ENCODE peak calls at places on chromosomes 6 and 20, in five cellular contexts. N, A, V, Z and G are unnamed samples.

GRCh38 chr20:62887147-62887859 is 25.7 kb upstream of the TCFL5 start:
- DNase-seq in A (peak; percentile 29), Z (no peak), V (peak; percentile 66), N (no peak), G (no peak)

GRCh38 chr6:151229401-151230276 is 10.1 kb upstream of the AKAP12 start:
- DNase-seq in A (no peak), N (no peak), Z (peak; percentile 71), V (no peak), G (no peak)

GRCh38 chr20:36579996-36580545 is 6.7 kb downstream of the TGIF2 start:
- DNase-seq in V (no peak), Z (no peak), N (no peak), A (no peak), G (no peak)

GRCh38 chr20:63350597-63351379 is 10.4 kb downstream of the CHRNA4 start:
- DNase-seq in A (no peak), N (no peak), V (no peak), Z (no peak), G (no peak)

GRCh38 chr6:12381587-12381986 is 91.4 kb downstream of the EDN1 start:
- DNase-seq in N (no peak), Z (no peak), A (no peak), V (no peak), G (no peak)

GRCh38 chr20:7656662-7657061 is 283.6 kb downstream of the HAO1 start:
- DNase-seq in N (no peak), V (no peak), Z (peak; percentile 27), A (no peak), G (no peak)

GRCh38 chr20:2005831-2006426 is 12.1 kb upstream of the PDYN start:
- DNase-seq in N (peak; percentile 56), Z (peak; percentile 91), V (peak; percentile 62), A (peak; percentile 39), G (no peak)

GRCh38 chr20:22491188-22491500 is 93.2 kb downstream of the FOXA2 start:
- DNase-seq in Z (no peak), A (no peak), N (no peak), V (no peak), G (no peak)

GRCh38 chr20:57210054-57210910 is 56.2 kb downstream of the BMP7 start:
- DNase-seq in V (no peak), Z (no peak), N (no peak), A (no peak), G (no peak)

GRCh38 chr20:14415492-14415891 is 78.1 kb upstream of the FLRT3 start:
- DNase-seq in V (no peak), Z (no peak), A (no peak), N (no peak), G (no peak)

GRCh38 chr20:42152570-42152969 is 534.4 kb upstream of the CHD6 start:
- DNase-seq in Z (no peak), A (no peak), N (no peak), V (no peak), G (no peak)

GRCh38 chr20:47451602-47451904 is 50.1 kb upstream of the NCOA3 start:
- DNase-seq in Z (no peak), V (no peak), N (no peak), A (no peak), G (no peak)
- H3K27ac ChIP-seq in Z (peak overlapping the region; percentile 19), V (no peak overlapping the region), N (peak overlapping the region; percentile 56), A (no peak overlapping the region), G (no peak overlapping the region)

DNA sequence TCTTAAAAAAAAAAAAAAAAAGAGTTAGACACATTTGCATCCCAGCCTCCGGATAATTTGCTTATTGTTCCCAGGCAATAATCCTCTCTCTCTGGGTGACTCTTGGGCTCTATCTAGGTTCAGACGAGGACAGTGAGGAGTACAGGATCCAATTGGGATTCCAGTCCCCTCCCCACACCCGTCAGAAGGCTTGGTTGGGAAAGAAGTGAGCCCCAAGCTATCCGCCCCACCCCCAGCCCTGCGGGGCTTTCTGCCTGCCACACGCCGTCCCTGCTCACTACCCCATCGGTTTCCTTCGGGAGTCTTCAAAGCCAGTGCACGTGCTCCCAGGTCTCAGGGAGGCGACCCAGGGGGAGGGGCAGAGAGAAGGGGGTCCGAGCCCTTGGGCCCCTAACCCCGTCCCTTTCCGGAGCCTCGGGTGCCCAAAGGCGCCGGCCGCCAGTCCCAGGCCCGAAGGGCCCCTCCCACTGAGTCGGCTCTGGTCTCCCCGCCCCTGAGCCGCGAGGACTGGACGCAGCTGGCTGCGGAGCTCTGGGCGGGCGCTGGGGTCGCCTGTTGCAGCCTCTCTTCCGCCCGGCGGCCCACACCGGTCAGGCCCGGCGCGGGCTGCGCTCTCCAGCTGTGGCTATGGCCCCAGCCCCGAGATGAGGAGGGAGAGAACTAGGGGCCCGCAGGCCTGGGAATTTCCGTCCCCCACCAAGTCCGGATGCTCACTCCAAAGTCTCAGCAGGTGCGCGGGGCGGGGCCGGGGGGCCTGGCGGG is 2.5 kb downstream of the MYMX start:
- DNase-seq in Z (peak; percentile 97), A (no peak), V (peak; percentile 89), N (peak; percentile 70), G (no peak)
- H3K27ac ChIP-seq in Z (peak overlapping the region; percentile 100), A (no peak overlapping the region), V (peak overlapping the region; percentile 98), N (peak overlapping the region; percentile 47), G (peak overlapping the region; percentile 21)

DNA sequence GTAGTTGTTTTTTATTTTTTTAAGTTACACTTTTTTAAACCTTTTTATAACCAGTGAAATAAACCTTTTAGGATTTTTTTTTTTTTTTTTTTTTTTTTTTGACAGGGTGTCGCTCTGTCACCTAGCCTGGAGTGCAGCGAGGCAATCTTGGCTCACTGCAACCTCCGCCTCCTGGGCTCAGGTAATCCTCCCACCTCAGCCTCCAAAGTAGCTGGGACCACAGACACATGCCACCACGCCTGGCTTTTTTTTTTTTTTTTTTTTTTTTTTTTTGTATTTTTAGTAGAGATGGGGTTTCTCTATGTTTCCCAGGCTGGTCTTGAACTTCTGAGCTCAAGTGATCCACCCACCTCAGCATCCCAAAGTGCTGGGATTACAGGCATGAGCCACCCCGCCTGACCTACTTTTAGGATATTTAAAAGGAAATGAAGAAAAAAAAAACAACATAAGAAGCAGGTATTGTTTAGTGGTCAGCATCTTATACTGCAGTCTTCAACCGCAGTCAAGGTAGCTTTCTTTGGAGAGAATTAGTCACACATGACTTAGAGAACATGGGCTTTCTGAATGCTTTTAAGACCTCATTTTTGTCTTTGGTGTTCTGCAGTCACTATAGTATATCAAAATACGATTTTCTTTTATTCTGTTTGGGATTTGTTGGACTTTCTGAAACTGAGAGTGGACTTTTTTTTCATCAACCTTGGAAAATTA is 1.6 kb downstream of the POLR1H start:
- DNase-seq in A (no peak), Z (no peak), V (no peak), N (peak; percentile 12), G (no peak)
- H3K27ac ChIP-seq in A (peak overlapping the region; percentile 92), Z (no peak overlapping the region), V (no peak overlapping the region), N (no peak overlapping the region), G (no peak overlapping the region)

GRCh38 chr20:37921341-37921929 is 18.5 kb downstream of the VSTM2L start:
- DNase-seq in N (no peak), Z (no peak), V (no peak), A (no peak), G (no peak)

GRCh38 chr20:37922016-37922415 is 19.1 kb downstream of the VSTM2L start:
- DNase-seq in V (no peak), A (no peak), N (no peak), Z (no peak), G (no peak)

GRCh38 chr20:37920679-37921322 is 17.9 kb downstream of the VSTM2L start:
- DNase-seq in V (no peak), N (no peak), A (no peak), Z (no peak), G (no peak)

GRCh38 chr20:37919389-37920040 is 16.6 kb downstream of the VSTM2L start:
- DNase-seq in Z (no peak), A (no peak), V (no peak), N (no peak), G (no peak)

DNA sequence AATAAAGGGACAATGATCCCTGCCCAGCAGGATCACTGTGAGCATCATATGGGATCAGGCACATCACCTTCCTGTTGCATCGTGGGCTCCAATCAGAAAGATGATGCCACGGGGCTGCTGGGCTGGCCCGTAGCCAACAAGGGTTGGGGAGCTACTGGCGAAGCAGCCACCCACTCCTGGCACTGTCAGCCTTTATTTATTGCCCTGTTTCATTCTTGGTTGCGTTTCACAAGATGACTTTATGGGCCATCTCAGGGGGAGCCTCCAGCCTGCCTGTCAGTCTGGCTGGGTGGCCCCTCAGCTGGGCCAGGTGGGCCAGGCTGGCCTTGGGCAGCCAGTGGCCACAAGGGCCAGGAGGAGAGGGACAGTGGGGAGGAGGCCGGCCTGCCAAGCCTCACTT is 17.3 kb downstream of the VSTM2L start:
- DNase-seq in N (no peak), A (no peak), Z (no peak), V (no peak), G (no peak)
- H3K27ac ChIP-seq in N (no peak overlapping the region), A (no peak overlapping the region), Z (no peak overlapping the region), V (no peak overlapping the region), G (no peak overlapping the region)

DNA sequence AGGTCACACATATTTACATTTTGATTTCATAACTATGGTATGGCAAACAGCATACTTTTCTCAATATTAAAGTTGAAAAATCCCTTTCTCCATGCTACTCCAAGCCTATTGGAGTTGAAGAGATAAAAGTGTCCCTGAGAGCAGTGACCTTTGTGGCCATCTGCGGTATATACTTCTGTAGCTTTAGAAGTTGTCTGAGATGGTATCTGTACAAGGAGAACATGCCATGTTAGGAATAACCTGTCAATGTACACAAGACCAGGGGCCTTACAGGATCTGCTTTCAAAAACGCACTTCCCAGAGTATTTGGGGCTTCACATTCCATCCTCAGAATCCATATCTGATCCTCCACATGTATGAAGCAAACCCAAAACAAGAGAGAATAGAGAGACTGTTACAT is 226.7 kb downstream of the MEI4 start:
- DNase-seq in A (no peak), V (no peak), Z (no peak), N (no peak), G (no peak)
- H3K27ac ChIP-seq in A (no peak overlapping the region), V (no peak overlapping the region), Z (no peak overlapping the region), N (no peak overlapping the region), G (no peak overlapping the region)

GRCh38 chr6:20998748-20999448 is 464.6 kb downstream of the CDKAL1 start:
- DNase-seq in A (no peak), V (no peak), N (no peak), Z (peak; percentile 5), G (no peak)
- H3K27ac ChIP-seq in A (no peak overlapping the region), V (no peak overlapping the region), N (no peak overlapping the region), Z (no peak overlapping the region), G (no peak overlapping the region)